ENCODE peak calls at places on chromosome 20, in eight cellular contexts. M is islet precursor cell, Q is left ventricle myocardium superior, O is astrocyte of the spinal cord, E is fibroblast of mammary gland, X is HT-29, T is neural crest cell, I is progenitor cell of endocrine pancreas. V is an unnamed sample.

GRCh38 chr20:9112541-9113515 is 43.9 kb downstream of the PLCB4 start:
- DNase-seq in M (no peak), Q (no peak), O (peak; percentile 66), E (peak; percentile 42), X (no peak), T (no peak), I (no peak), V (no peak)

GRCh38 chr20:57659789-57660509 is 39.7 kb upstream of the ZBP1 start:
- DNase-seq in M (peak; percentile 47), Q (peak; percentile 13), O (no peak), E (no peak), X (no peak), T (no peak), I (no peak), V (no peak)

GRCh38 chr20:50317644-50318043 is 127.0 kb downstream of the CEBPB start:
- DNase-seq in M (no peak), Q (no peak), O (no peak), E (no peak), X (no peak), T (no peak), I (no peak), V (no peak)

GRCh38 chr20:24359306-24359705 is 110.1 kb upstream of the SYNDIG1 start:
- DNase-seq in M (no peak), Q (no peak), O (no peak), E (no peak), X (no peak), T (no peak), I (no peak), V (no peak)

GRCh38 chr20:4401601-4402000 is 320.1 kb upstream of the PRND start:
- DNase-seq in M (no peak), Q (no peak), O (peak; percentile 5), E (peak; percentile 74), X (no peak), T (no peak), I (no peak), V (no peak)

GRCh38 chr20:56506103-56506502 is 18.4 kb upstream of the FAM209A start:
- DNase-seq in M (no peak), Q (no peak), O (no peak), E (no peak), X (no peak), T (no peak), I (no peak), V (no peak)

GRCh38 chr20:33817411-33817810 is 6.3 kb downstream of the CHMP4B start:
- DNase-seq in M (no peak), Q (no peak), O (no peak), E (no peak), X (no peak), T (no peak), I (no peak), V (no peak)

GRCh38 chr20:37541326-37541725 is 13.7 kb upstream of the BLCAP start:
- DNase-seq in M (peak; percentile 12), Q (no peak), O (no peak), E (no peak), X (no peak), T (no peak), I (no peak), V (no peak)

GRCh38 chr20:13113731-13114130 is 105.0 kb downstream of the SPTLC3 start:
- DNase-seq in M (no peak), Q (no peak), O (no peak), E (no peak), X (no peak), T (no peak), I (no peak), V (no peak)

GRCh38 chr20:4573564-4574355 is 147.9 kb upstream of the PRND start:
- DNase-seq in M (no peak), Q (no peak), O (peak; percentile 98), E (peak; percentile 97), X (no peak), T (no peak), I (no peak), V (no peak)

V was measured in HuH-7.5.